ENCODE peak calls at places on chromosomes 5 and 9, in seven cellular contexts. A, S, K, N, J, L and O are unnamed samples.

GRCh38 chr9:91071185-91071990 is 269.8 kb downstream of the SYK start:
- DNase-seq in N (no peak), L (peak), A (no peak), S (no peak), J (peak), K (no peak), O (no peak)

GRCh38 chr9:81037889-81038288 is 651.5 kb downstream of the TLE1 start:
- DNase-seq in S (no peak), N (no peak), L (no peak), K (no peak), J (no peak), A (no peak), O (no peak)

GRCh38 chr9:107973451-107973850 is 483.9 kb upstream of the KLF4 start:
- DNase-seq in J (no peak), L (no peak), S (no peak), A (no peak), K (no peak), N (no peak), O (no peak)

GRCh38 chr5:167261309-167262100 is 1029.9 kb upstream of the WWC1 start:
- DNase-seq in L (no peak), A (no peak), K (no peak), J (no peak), N (no peak), S (no peak), O (no peak)

GRCh38 chr9:135341612-135342169 is 137.9 kb upstream of the PPP1R26 start:
- DNase-seq in N (no peak), K (no peak), L (no peak), A (no peak), S (no peak), J (no peak), O (no peak)

GRCh38 chr9:110125207-110125751 is 82.7 kb downstream of the C9orf152 start:
- DNase-seq in A (peak), L (no peak), N (no peak), J (no peak), S (no peak), K (no peak), O (no peak)

GRCh38 chr5:176192094-176192721 is 46.0 kb upstream of the SIMC1 start:
- DNase-seq in N (no peak), J (no peak), S (no peak), K (no peak), A (no peak), L (no peak), O (no peak)

GRCh38 chr9:114289106-114289505 is 33.8 kb upstream of the ORM1 start:
- DNase-seq in A (no peak), J (no peak), K (no peak), N (no peak), L (no peak), S (no peak), O (no peak)

GRCh38 chr9:131673531-131673930 is 66.3 kb downstream of the RAPGEF1 start:
- DNase-seq in N (no peak), A (no peak), S (no peak), K (no peak), L (no peak), J (no peak), O (no peak)

GRCh38 chr5:72561407-72561972 is 54.3 kb upstream of the ZNF366 start:
- DNase-seq in K (no peak), S (no peak), A (no peak), L (no peak), N (no peak), J (no peak), O (no peak)

GRCh38 chr5:173308226-173308625 is 20.0 kb downstream of the STC2 start:
- DNase-seq in J (no peak), A (no peak), L (no peak), N (no peak), S (no peak), K (no peak), O (no peak)

GRCh38 chr5:68872088-68872842 is 221.5 kb upstream of the SLC30A5 start:
- DNase-seq in L (no peak), A (no peak), N (peak), K (no peak), J (no peak), S (no peak), O (peak)

GRCh38 chr9:136965771-136966484 is 11.4 kb upstream of the PTGDS start:
- DNase-seq in N (no peak), L (no peak), S (no peak), A (no peak), J (no peak), K (no peak), O (no peak)

GRCh38 chr5:42636425-42636824 is 120.2 kb upstream of the CCDC152 start:
- DNase-seq in L (no peak), A (no peak), K (no peak), J (peak), N (peak), S (no peak), O (no peak)

GRCh38 chr9:136083558-136084190 is 11.4 kb downstream of the NACC2 start:
- DNase-seq in L (no peak), S (no peak), A (no peak), N (no peak), J (no peak), K (no peak), O (no peak)

GRCh38 chr9:23812673-23813072 is 13.4 kb downstream of the ELAVL2 start:
- DNase-seq in L (no peak), K (no peak), A (no peak), J (no peak), N (no peak), S (no peak), O (no peak)

GRCh38 chr5:42982107-42982622 is 58.0 kb downstream of the ANXA2R start:
- DNase-seq in J (no peak), S (no peak), K (no peak), L (no peak), N (peak), A (no peak), O (no peak)

GRCh38 chr9:124007468-124008306 is 3.9 kb upstream of the LHX2 start:
- DNase-seq in A (no peak), N (no peak), L (no peak), S (no peak), J (no peak), K (no peak), O (no peak)

GRCh38 chr9:120925535-120926396 is 830 bp downstream of the TRAF1 start:
- DNase-seq in K (no peak), A (no peak), J (peak), L (peak), S (no peak), N (no peak), O (no peak)

GRCh38 chr9:114282926-114283325 is 40.0 kb upstream of the ORM1 start:
- DNase-seq in N (peak), A (no peak), J (no peak), K (no peak), L (peak), S (no peak), O (no peak)

GRCh38 chr5:129460951-129461815 is 1.1 kb downstream of the ADAMTS19 start:
- DNase-seq in K (no peak), J (peak), S (no peak), N (no peak), L (no peak), A (no peak), O (no peak)

GRCh38 chr9:14308751-14309140 is 5.2 kb downstream of the NFIB start:
- DNase-seq in S (no peak), K (no peak), J (no peak), L (no peak), N (no peak), A (no peak), O (no peak)

GRCh38 chr5:179319741-179320281 is 25.4 kb downstream of the ADAMTS2 start:
- DNase-seq in N (no peak), K (no peak), S (no peak), A (no peak), L (no peak), J (no peak), O (no peak)

GRCh38 chr5:167644619-167645018 is 646.8 kb upstream of the WWC1 start:
- DNase-seq in A (no peak), N (no peak), K (no peak), J (no peak), S (no peak), L (no peak), O (no peak)

GRCh38 chr9:14515564-14516198 is 177.6 kb downstream of the ZDHHC21 start:
- DNase-seq in S (no peak), N (peak), J (no peak), L (no peak), K (peak), A (no peak), O (peak)

GRCh38 chr9:77132991-77133390 is 44.3 kb upstream of the VPS13A start:
- DNase-seq in A (no peak), K (no peak), L (no peak), S (no peak), N (no peak), J (no peak), O (no peak)

GRCh38 chr9:136085815-136086212 is 9.3 kb downstream of the NACC2 start:
- DNase-seq in S (no peak), K (no peak), N (no peak), L (no peak), J (no peak), A (no peak), O (no peak)

GRCh38 chr5:66356011-66356565 is 212.0 kb downstream of the SREK1 start:
- DNase-seq in A (no peak), J (no peak), L (no peak), N (no peak), S (no peak), K (no peak), O (no peak)

GRCh38 chr5:96537386-96537785 is 104.3 kb upstream of the PCSK1 start:
- DNase-seq in S (no peak), A (no peak), J (peak), N (no peak), K (no peak), L (no peak), O (no peak)

GRCh38 chr5:15009420-15009819 is 137.8 kb upstream of the ANKH start:
- DNase-seq in L (no peak), N (peak), J (peak), K (peak), S (no peak), A (no peak), O (no peak)

GRCh38 chr5:154288145-154288544 is 97.6 kb downstream of the GALNT10 start:
- DNase-seq in S (no peak), A (peak), N (no peak), K (no peak), J (peak), L (no peak), O (no peak)

GRCh38 chr5:111197523-111197922 is 26.7 kb upstream of the CAMK4 start:
- DNase-seq in L (no peak), J (no peak), S (no peak), N (no peak), K (no peak), A (peak), O (no peak)

GRCh38 chr9:121399883-121400607 is 30.0 kb upstream of the STOM start:
- DNase-seq in N (peak), L (no peak), K (peak), S (no peak), A (peak), J (peak), O (peak)